ENCODE peak calls at places on chromosomes 4 and X, in eight cellular contexts. D is C1 segment of cervical spinal cord; K is NAMALWA; W is stimulated activated CD8-positive, alpha-beta memory T cell treated with anti-CD3 and anti-CD28 coated beads, Interleukin-4, amount 100 ng/mL, for 24 hours; L is AG20443; O is upper lobe of right lung; P is fibroblast of mammary gland; X is NCI-H1105 treated with DMSO at 0.1 percent for 48 hours. T is an unnamed sample.

GRCh38 chr4:13611283-13611842 is 16.2 kb downstream of the BOD1L1 start:
- DNase-seq in L (peak), X (no peak), D (no peak), K (peak), P (peak), O (no peak), W (no peak), T (peak)

GRCh38 chrX:69613946-69614345 is 2.0 kb upstream of the EDA start:
- DNase-seq in D (no peak), O (no peak), K (no peak), L (no peak), P (no peak), W (no peak), X (no peak), T (no peak)

GRCh38 chr4:6204871-6205583 is 4.7 kb upstream of the JAKMIP1 start:
- DNase-seq in D (no peak), O (no peak), K (no peak), X (no peak), L (no peak), W (no peak), P (no peak), T (no peak)

GRCh38 chr4:101178731-101179130 is 168.6 kb downstream of the PPP3CA start:
- DNase-seq in K (no peak), D (no peak), P (peak), O (no peak), W (no peak), X (no peak), L (peak), T (peak)

GRCh38 chrX:22116585-22117546 is 84.7 kb downstream of the PHEX start:
- DNase-seq in K (no peak), L (no peak), O (no peak), X (no peak), D (no peak), P (no peak), W (no peak), T (no peak)

GRCh38 chrX:5265324-5265723 is 963.3 kb downstream of the NLGN4X start:
- DNase-seq in W (no peak), D (no peak), O (no peak), K (no peak), L (no peak), X (no peak), P (no peak), T (no peak)

GRCh38 chrX:119667111-119667928 is 25.6 kb downstream of the SEPTIN6 start:
- DNase-seq in X (no peak), P (peak), D (no peak), O (no peak), L (no peak), W (no peak), K (no peak), T (no peak)

GRCh38 chrX:7117587-7117986 is 29.9 kb upstream of the STS start:
- DNase-seq in K (peak), P (no peak), O (no peak), X (no peak), W (no peak), L (no peak), D (no peak), T (no peak)

GRCh38 chr4:101835121-101835904 is 44.8 kb downstream of the BANK1 start:
- DNase-seq in K (no peak), X (peak), L (peak), O (no peak), W (no peak), D (no peak), P (peak), T (no peak)

GRCh38 chr4:185039508-185040273 is 21.4 kb downstream of the HELT start:
- DNase-seq in D (no peak), O (no peak), L (peak), P (peak), X (peak), W (no peak), K (peak), T (peak)

GRCh38 chr4:134722306-134722705 is 520.7 kb upstream of the PABPC4L start:
- DNase-seq in X (no peak), L (no peak), D (no peak), W (no peak), P (no peak), O (no peak), K (no peak), T (no peak)

GRCh38 chr4:182975806-182976205 is 58.6 kb upstream of the DCTD start:
- DNase-seq in L (peak), K (peak), P (peak), W (no peak), X (no peak), D (no peak), O (no peak), T (peak)

T was measured in RPMI7951.